ENCODE peak calls at places on chromosome 1, in four cellular contexts. O, Y, L and K are unnamed samples.

GRCh38 chr1:11684070-11684469 is 3.1 kb upstream of the MAD2L2 start:
- DNase-seq in L (no peak), O (no peak), Y (no peak), K (no peak)

GRCh38 chr1:169812131-169812530 is 17.4 kb upstream of the METTL18 start:
- DNase-seq in Y (no peak), L (no peak), O (no peak), K (no peak)

GRCh38 chr1:53189061-53189460 is 7.6 kb upstream of the CPT2 start:
- DNase-seq in L (no peak), O (no peak), Y (no peak), K (no peak)

GRCh38 chr1:63774617-63775417 is 1.0 kb downstream of the ROR1 start:
- DNase-seq in L (peak), O (peak), Y (no peak), K (peak)

GRCh38 chr1:16115468-16116363 is 40.2 kb downstream of the EPHA2 start:
- DNase-seq in Y (no peak), L (no peak), O (no peak), K (no peak)

GRCh38 chr1:228978486-228979324 is 243.4 kb downstream of the RHOU start:
- DNase-seq in L (peak), Y (no peak), O (peak), K (no peak)

GRCh38 chr1:156750932-156751723 is at the start of gene HDGF:
- DNase-seq in L (peak), Y (peak), O (peak), K (peak)

GRCh38 chr1:21468597-21468996 is 28.7 kb downstream of the NBPF3 start:
- DNase-seq in O (peak), Y (no peak), L (no peak), K (no peak)

GRCh38 chr1:156618853-156619581 is at the start of gene HAPLN2:
- DNase-seq in O (peak), Y (peak), L (no peak), K (peak)

GRCh38 chr1:226903819-226904710 is 33.6 kb downstream of the PSEN2 start:
- DNase-seq in Y (no peak), L (no peak), O (no peak), K (no peak)

GRCh38 chr1:155978325-155978972 is at the start of gene ARHGEF2:
- DNase-seq in Y (peak), L (peak), O (peak), K (peak)

GRCh38 chr1:109931189-109931672 is 20.6 kb downstream of the CSF1 start:
- DNase-seq in Y (no peak), O (peak), L (peak), K (peak)

GRCh38 chr1:9196129-9197040 is 38.2 kb upstream of the H6PD start:
- DNase-seq in Y (peak), O (peak), L (peak), K (peak)

GRCh38 chr1:2019571-2020309 is 595 bp downstream of the GABRD start:
- DNase-seq in O (peak), L (no peak), Y (no peak), K (no peak)

GRCh38 chr1:224287714-224288113 is 42.3 kb downstream of the NVL start:
- DNase-seq in L (no peak), Y (no peak), O (no peak), K (no peak)

GRCh38 chr1:97254731-97255463 is 533.3 kb downstream of the PTBP2 start:
- DNase-seq in L (no peak), O (no peak), Y (no peak), K (no peak)

GRCh38 chr1:26156285-26157038 is 2.4 kb upstream of the FAM110D start:
- DNase-seq in O (peak), L (peak), Y (no peak), K (no peak)

GRCh38 chr1:41741244-41741643 is 177.5 kb downstream of the HIVEP3 start:
- DNase-seq in L (no peak), O (no peak), Y (peak), K (no peak)

GRCh38 chr1:212587304-212588136 is 21.0 kb upstream of the ATF3 start:
- DNase-seq in L (no peak), O (no peak), Y (no peak), K (no peak)

GRCh38 chr1:178633068-178633467 is 92.0 kb upstream of the RALGPS2 start:
- DNase-seq in Y (no peak), O (no peak), L (no peak), K (no peak)

GRCh38 chr1:79042539-79042938 is 36.0 kb upstream of the ADGRL4 start:
- DNase-seq in Y (no peak), L (no peak), O (no peak), K (no peak)

GRCh38 chr1:40270152-40270834 is 12.3 kb downstream of the ZMPSTE24 start:
- DNase-seq in L (no peak), O (no peak), Y (no peak), K (no peak)

GRCh38 chr1:63115527-63115926 is 206.8 kb upstream of the FOXD3 start:
- DNase-seq in L (no peak), Y (no peak), O (no peak), K (no peak)

GRCh38 chr1:22808846-22809501 is 98.3 kb downstream of the EPHB2 start:
- DNase-seq in Y (no peak), L (peak), O (no peak), K (no peak)

GRCh38 chr1:234535763-234536515 is 57.0 kb upstream of the TARBP1 start:
- DNase-seq in L (peak), O (peak), Y (no peak), K (no peak)